ENCODE peak calls at places on chromosomes 12 and 14, in six cellular contexts. U is GM23338, H is aorta, W is Karpas-422, Q is heart right ventricle, I is thyroid gland. X is an unnamed sample. For H3K36me3, the result is how much of the 10 kb centered on the place peaks cover.

GRCh38 chr12:44000309-44000952 is 164.6 kb downstream of the TMEM117 start:
- DNase-seq in U (peak), H (peak), W (peak), Q (no peak), I (peak), X (peak)

GRCh38 chr12:9751204-9752144 is 9.2 kb downstream of the CD69 start:
- DNase-seq in U (peak), H (no peak), W (no peak), Q (no peak), I (no peak), X (peak)

GRCh38 chr12:12070674-12071661 is at the start of gene BCL2L14:
- DNase-seq in U (no peak), H (no peak), W (no peak), Q (no peak), I (no peak), X (no peak)

GRCh38 chr14:58353516-58354299 is 42.0 kb upstream of the TOMM20L start:
- DNase-seq in U (no peak), H (no peak), W (no peak), Q (no peak), I (no peak), X (no peak)

GRCh38 chr12:104369708-104370107 is 66.2 kb downstream of the EID3 start:
- DNase-seq in U (no peak), H (no peak), W (no peak), Q (no peak), I (no peak), X (no peak)

GRCh38 chr14:81256289-81256960 is 35.7 kb upstream of the GTF2A1 start:
- DNase-seq in U (no peak), H (no peak), W (no peak), Q (no peak), I (no peak), X (peak)

GRCh38 chr12:121124402-121125109 is 8.1 kb upstream of the P2RX7 start:
- DNase-seq in U (peak), H (no peak), W (no peak), Q (no peak), I (no peak), X (no peak)

GRCh38 chr14:68950111-68950510 is 29.0 kb downstream of the ACTN1 start:
- DNase-seq in U (no peak), H (peak), W (no peak), Q (no peak), I (no peak), X (no peak)

GRCh38 chr12:27140478-27140969 is 58.1 kb upstream of the C12orf71 start:
- DNase-seq in U (no peak), H (no peak), W (no peak), Q (no peak), I (no peak), X (no peak)

GRCh38 chr14:72710212-72710611 is 183.7 kb downstream of the DPF3 start:
- DNase-seq in U (no peak), H (no peak), W (no peak), Q (no peak), I (no peak), X (no peak)

GRCh38 chr12:92898755-92899154 is 30.3 kb downstream of the EEA1 start:
- DNase-seq in U (no peak), H (no peak), W (no peak), Q (no peak), I (no peak), X (no peak)

GRCh38 chr14:66965831-66966230 is 223.4 kb upstream of the GARIN2 start:
- DNase-seq in U (no peak), H (no peak), W (no peak), Q (no peak), I (no peak), X (no peak)

GRCh38 chr12:65524666-65525065 is 246.2 kb downstream of the MSRB3 start:
- DNase-seq in U (no peak), H (no peak), W (no peak), Q (no peak), I (no peak), X (no peak)

GRCh38 chr14:50944647-50945413 is 547 bp upstream of the PYGL start:
- DNase-seq in U (no peak), H (no peak), W (no peak), Q (peak), I (peak), X (no peak)

GRCh38 chr14:28057286-28058011 is 709.1 kb upstream of the FOXG1 start:
- DNase-seq in U (no peak), H (no peak), W (no peak), Q (no peak), I (no peak), X (no peak)

GRCh38 chr14:77011226-77011762 is 17.2 kb downstream of the IRF2BPL start:
- DNase-seq in U (no peak), H (no peak), W (no peak), Q (no peak), I (no peak), X (no peak)

GRCh38 chr14:46646796-46647195 is 4.8 kb downstream of the RPL10L start:
- DNase-seq in U (no peak), H (no peak), W (no peak), Q (no peak), I (no peak), X (no peak)

GRCh38 chr12:117172168-117172567 is 18.1 kb downstream of the FBXO21 start:
- DNase-seq in U (no peak), H (no peak), W (no peak), Q (no peak), I (no peak), X (no peak)
- H3K36me3 ChIP-seq in U (half or more), H (under half), W (half or more), Q (half or more), I (half or more), X (half or more)

GRCh38 chr14:49620182-49621113 is at the start of the genes MGAT2 and RPL36AL:
- DNase-seq in U (peak), H (peak), W (peak), Q (peak), I (peak), X (peak)
- H3K36me3 ChIP-seq in U (under half), H (under half), W (under half), Q (under half), I (under half), X (half or more)

DNA sequence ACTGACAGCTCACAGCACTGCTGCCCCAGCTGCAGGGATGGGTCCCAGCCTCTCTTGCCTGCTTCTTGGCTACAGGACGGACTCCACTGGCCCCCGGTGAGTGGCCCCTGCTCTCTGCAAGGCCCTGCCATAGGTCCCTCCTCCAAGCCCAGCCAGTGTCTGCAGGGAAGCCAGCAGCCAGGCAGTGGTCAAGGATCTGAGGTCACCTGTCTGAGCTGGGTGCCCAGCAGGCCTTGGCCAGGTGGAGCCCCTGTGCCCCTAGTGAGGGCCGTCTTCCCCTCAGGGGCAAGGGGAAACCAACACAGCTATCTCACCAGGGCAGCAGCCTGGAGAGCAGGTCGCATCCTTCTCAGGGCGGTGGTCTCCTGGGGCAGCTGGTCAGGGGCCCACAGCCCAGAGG is 13.2 kb downstream of the XRCC3 start:
- DNase-seq in U (no peak), H (no peak), W (no peak), Q (peak), I (no peak), X (no peak)
- H3K36me3 ChIP-seq in U (under half), H (under half), W (under half), Q (half or more), I (half or more), X (half or more)

GRCh38 chr12:57175428-57176138 is 28.2 kb upstream of the LRP1-AS start:
- DNase-seq in U (peak), H (peak), W (peak), Q (peak), I (peak), X (peak)

GRCh38 chr12:57176139-57176477 is 28.7 kb upstream of the LRP1-AS start:
- DNase-seq in U (no peak), H (no peak), W (no peak), Q (no peak), I (no peak), X (no peak)

GRCh38 chr12:57171668-57172067 is 24.2 kb upstream of the LRP1-AS start:
- DNase-seq in U (no peak), H (no peak), W (no peak), Q (no peak), I (no peak), X (no peak)

GRCh38 chr12:57173089-57173488 is 25.7 kb upstream of the LRP1-AS start:
- DNase-seq in U (peak), H (no peak), W (peak), Q (no peak), I (no peak), X (peak)

GRCh38 chr12:57173683-57174082 is 26.3 kb upstream of the LRP1-AS start:
- DNase-seq in U (no peak), H (no peak), W (no peak), Q (no peak), I (no peak), X (no peak)
- H3K36me3 ChIP-seq in U (under half), H (under half), W (under half), Q (half or more), I (under half), X (under half)

GRCh38 chr12:6330999-6331714 is 10.7 kb downstream of the TNFRSF1A start:
- DNase-seq in U (no peak), H (no peak), W (no peak), Q (no peak), I (no peak), X (no peak)
- H3K36me3 ChIP-seq in U (under half), H (under half), W (under half), Q (half or more), I (half or more), X (half or more)

GRCh38 chr14:95511687-95512086 is 4.8 kb downstream of the SYNE3 start:
- DNase-seq in U (no peak), H (peak), W (no peak), Q (no peak), I (no peak), X (no peak)
- H3K36me3 ChIP-seq in U (under half), H (under half), W (under half), Q (under half), I (under half), X (under half)

X was measured in OCI-LY7.